ENCODE peak calls at places on chromosomes 6 and 20, in five cellular contexts. One of them, this sample, is unnamed. For H3K4me1, the result is how much of the 10 kb centered on the place peaks cover.

GRCh38 chr20:63441777-63442493 is 30.5 kb downstream of the KCNQ2 start:
- DNase-seq in uterus: no peak
- DNase-seq in CD8-positive, alpha-beta T cell: peak
- DNase-seq in Caco-2: no peak
- DNase-seq in upper lobe of left lung: peak
- DNase-seq in this sample: peak

GRCh38 chr20:9025643-9026042 is 43.2 kb upstream of the PLCB4 start:
- DNase-seq in upper lobe of left lung: no peak
- DNase-seq in uterus: no peak
- DNase-seq in Caco-2: no peak
- DNase-seq in CD8-positive, alpha-beta T cell: no peak
- DNase-seq in this sample: no peak

GRCh38 chr6:71333700-71334099 is 45.1 kb downstream of the OGFRL1 start:
- DNase-seq in uterus: no peak
- DNase-seq in Caco-2: no peak
- DNase-seq in upper lobe of left lung: peak
- DNase-seq in CD8-positive, alpha-beta T cell: no peak
- DNase-seq in this sample: no peak

GRCh38 chr6:142500265-142500786 is 198.5 kb downstream of the ADGRG6 start:
- DNase-seq in upper lobe of left lung: no peak
- DNase-seq in uterus: no peak
- DNase-seq in CD8-positive, alpha-beta T cell: no peak
- DNase-seq in Caco-2: no peak
- DNase-seq in this sample: no peak

GRCh38 chr20:61537239-61537638 is 285.2 kb downstream of the CDH4 start:
- DNase-seq in CD8-positive, alpha-beta T cell: no peak
- DNase-seq in uterus: no peak
- DNase-seq in upper lobe of left lung: no peak
- DNase-seq in Caco-2: no peak
- DNase-seq in this sample: no peak

GRCh38 chr20:38452880-38453624 is 17.9 kb upstream of the SNHG17 start:
- DNase-seq in CD8-positive, alpha-beta T cell: no peak
- DNase-seq in upper lobe of left lung: no peak
- DNase-seq in uterus: no peak
- DNase-seq in Caco-2: peak
- DNase-seq in this sample: peak

GRCh38 chr6:11650711-11651110 is 113.2 kb downstream of the TMEM170B start:
- DNase-seq in uterus: no peak
- DNase-seq in Caco-2: no peak
- DNase-seq in CD8-positive, alpha-beta T cell: no peak
- DNase-seq in upper lobe of left lung: no peak
- DNase-seq in this sample: no peak

GRCh38 chr20:50478162-50479036 is 31.8 kb upstream of the PTPN1 start:
- DNase-seq in upper lobe of left lung: peak
- DNase-seq in CD8-positive, alpha-beta T cell: peak
- DNase-seq in uterus: peak
- DNase-seq in Caco-2: peak
- DNase-seq in this sample: peak

GRCh38 chr6:121434037-121434770 is 1.2 kb upstream of the GJA1 start:
- DNase-seq in upper lobe of left lung: no peak
- DNase-seq in uterus: peak
- DNase-seq in Caco-2: no peak
- DNase-seq in CD8-positive, alpha-beta T cell: no peak
- DNase-seq in this sample: no peak

GRCh38 chr6:13268914-13269532 is 59.3 kb downstream of the TBC1D7 start:
- DNase-seq in Caco-2: peak
- DNase-seq in CD8-positive, alpha-beta T cell: no peak
- DNase-seq in uterus: no peak
- DNase-seq in upper lobe of left lung: no peak
- DNase-seq in this sample: no peak

GRCh38 chr6:11366934-11367637 is 134.6 kb upstream of the NEDD9 start:
- DNase-seq in Caco-2: no peak
- DNase-seq in upper lobe of left lung: no peak
- DNase-seq in uterus: no peak
- DNase-seq in CD8-positive, alpha-beta T cell: no peak
- DNase-seq in this sample: no peak

GRCh38 chr20:39775110-39775509 is 813.0 kb downstream of the DHX35 start:
- DNase-seq in CD8-positive, alpha-beta T cell: no peak
- DNase-seq in Caco-2: no peak
- DNase-seq in upper lobe of left lung: peak
- DNase-seq in uterus: peak
- DNase-seq in this sample: no peak

DNA sequence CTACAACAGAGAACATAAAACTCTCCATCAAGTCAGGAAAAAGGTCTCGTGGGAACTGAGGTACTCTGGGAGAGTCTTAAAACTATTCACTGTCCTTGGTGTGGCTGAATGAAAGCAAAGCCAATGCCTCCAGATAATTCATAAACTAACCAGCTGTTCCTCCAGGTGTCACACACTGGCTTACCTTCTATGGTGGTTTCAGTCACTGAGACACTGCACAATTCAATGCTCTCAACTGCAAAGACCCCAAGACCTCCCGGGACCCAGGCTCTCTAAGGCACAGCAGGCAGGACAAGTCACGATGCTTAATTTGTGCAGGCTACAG is 100.8 kb downstream of the GMPR start:
- DNase-seq in CD8-positive, alpha-beta T cell: no peak
- DNase-seq in uterus: no peak
- DNase-seq in upper lobe of left lung: no peak
- DNase-seq in Caco-2: no peak
- DNase-seq in this sample: no peak
- H3K4me1 ChIP-seq in CD8-positive, alpha-beta T cell: under half
- H3K4me1 ChIP-seq in uterus: under half
- H3K4me1 ChIP-seq in upper lobe of left lung: under half
- H3K4me1 ChIP-seq in Caco-2: under half
- H3K4me1 ChIP-seq in this sample: under half

DNA sequence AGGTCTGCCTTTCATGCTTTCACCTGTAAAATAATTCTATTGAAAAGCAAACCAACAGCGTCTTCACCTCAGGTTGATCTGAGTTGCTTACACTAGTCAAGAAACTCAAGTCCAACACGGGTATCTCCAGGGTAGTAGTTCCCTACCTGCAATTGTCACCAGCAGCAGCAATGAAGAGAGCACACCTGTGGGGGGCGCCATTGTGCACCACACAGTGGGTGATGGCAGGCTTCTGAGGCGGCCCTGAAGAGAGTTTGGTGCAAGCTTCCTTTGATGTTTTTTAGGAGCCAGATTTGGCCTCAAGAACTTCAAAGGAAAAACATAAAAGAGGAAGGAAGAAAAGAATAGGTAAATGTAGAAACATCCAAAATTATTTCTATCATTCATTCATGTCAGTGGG is 45.1 kb downstream of the KIAA0319 start:
- DNase-seq in Caco-2: no peak
- DNase-seq in upper lobe of left lung: no peak
- DNase-seq in uterus: no peak
- DNase-seq in CD8-positive, alpha-beta T cell: no peak
- DNase-seq in this sample: no peak
- H3K4me1 ChIP-seq in Caco-2: under half
- H3K4me1 ChIP-seq in upper lobe of left lung: under half
- H3K4me1 ChIP-seq in uterus: under half
- H3K4me1 ChIP-seq in CD8-positive, alpha-beta T cell: under half
- H3K4me1 ChIP-seq in this sample: under half

GRCh38 chr6:110332281-110332680 is 25.9 kb downstream of the METTL24 start:
- DNase-seq in CD8-positive, alpha-beta T cell: no peak
- DNase-seq in uterus: no peak
- DNase-seq in upper lobe of left lung: no peak
- DNase-seq in Caco-2: no peak
- DNase-seq in this sample: no peak
- H3K4me1 ChIP-seq in CD8-positive, alpha-beta T cell: under half
- H3K4me1 ChIP-seq in uterus: under half
- H3K4me1 ChIP-seq in upper lobe of left lung: under half
- H3K4me1 ChIP-seq in Caco-2: under half
- H3K4me1 ChIP-seq in this sample: under half

DNA sequence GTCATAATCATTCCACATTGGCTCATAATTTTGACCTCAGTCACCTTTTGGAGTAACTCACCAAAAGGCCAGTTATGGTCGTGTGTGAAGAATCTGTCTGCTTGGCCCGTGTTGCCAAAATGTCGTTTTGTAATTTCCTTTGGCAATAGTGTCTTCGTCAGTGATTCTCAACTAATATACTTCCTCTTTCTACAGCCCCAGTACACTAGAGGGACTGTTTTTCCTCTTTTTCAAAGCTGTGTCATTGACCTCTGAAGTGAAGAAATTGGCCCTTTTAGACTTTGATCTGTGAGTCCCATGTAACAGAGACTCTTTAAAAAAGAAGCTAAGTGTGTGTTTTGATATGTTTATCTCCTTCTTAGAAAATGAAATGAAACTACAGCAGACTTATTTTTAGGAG is 5.2 kb downstream of the FOXO3 start:
- DNase-seq in uterus: peak
- DNase-seq in upper lobe of left lung: peak
- DNase-seq in Caco-2: no peak
- DNase-seq in CD8-positive, alpha-beta T cell: no peak
- DNase-seq in this sample: peak
- H3K4me1 ChIP-seq in uterus: under half
- H3K4me1 ChIP-seq in upper lobe of left lung: half or more
- H3K4me1 ChIP-seq in Caco-2: under half
- H3K4me1 ChIP-seq in CD8-positive, alpha-beta T cell: under half
- H3K4me1 ChIP-seq in this sample: under half

GRCh38 chr6:30544666-30545272 is 11.5 kb downstream of the GNL1 start:
- DNase-seq in uterus: no peak
- DNase-seq in CD8-positive, alpha-beta T cell: no peak
- DNase-seq in upper lobe of left lung: no peak
- DNase-seq in Caco-2: no peak
- DNase-seq in this sample: peak
- H3K4me1 ChIP-seq in uterus: under half
- H3K4me1 ChIP-seq in CD8-positive, alpha-beta T cell: under half
- H3K4me1 ChIP-seq in upper lobe of left lung: under half
- H3K4me1 ChIP-seq in Caco-2: under half
- H3K4me1 ChIP-seq in this sample: under half

DNA sequence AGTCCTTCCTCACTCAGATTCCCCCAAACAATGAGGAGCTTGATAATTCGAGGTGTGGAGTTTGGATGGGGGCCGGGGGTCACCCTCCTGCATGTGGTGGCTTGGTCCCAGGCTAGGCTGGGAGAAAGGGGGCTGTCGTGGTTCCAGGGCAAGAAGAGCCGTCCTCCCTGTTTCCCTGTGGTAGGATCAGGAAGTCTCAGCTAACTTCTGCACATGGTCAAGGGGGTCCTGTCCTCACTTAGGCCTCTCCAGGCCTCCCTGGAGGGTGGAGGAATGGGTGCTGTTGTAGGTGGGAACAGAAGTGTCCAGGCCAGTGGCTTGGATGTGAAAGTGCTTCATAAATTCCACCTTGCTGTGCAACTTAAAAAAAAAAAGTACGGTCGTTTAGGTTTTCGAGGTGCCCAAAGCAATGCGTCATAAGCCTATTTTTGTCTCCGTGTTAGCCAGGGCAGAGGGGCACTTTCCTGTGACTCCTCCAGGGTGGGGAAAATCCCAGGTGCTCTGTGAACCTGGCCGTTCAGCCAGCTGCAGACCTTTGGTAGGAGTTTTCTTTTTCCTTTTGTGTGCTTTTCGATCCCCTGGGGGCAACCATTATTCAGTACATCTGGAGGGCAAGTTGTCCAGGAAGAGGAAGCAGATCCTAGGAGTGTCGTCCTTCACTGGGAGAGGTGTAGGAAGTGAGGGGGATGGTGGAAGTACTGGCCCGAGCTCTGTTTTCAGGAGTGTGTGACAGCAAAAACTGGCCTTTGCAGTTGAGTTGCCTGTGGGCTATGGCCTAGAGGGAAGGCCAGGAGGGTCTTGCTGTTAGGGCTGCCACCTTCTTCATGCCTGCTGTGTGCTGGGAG is 9.6 kb downstream of the IGF2R start:
- DNase-seq in upper lobe of left lung: peak
- DNase-seq in CD8-positive, alpha-beta T cell: peak
- DNase-seq in Caco-2: no peak
- DNase-seq in uterus: no peak
- DNase-seq in this sample: peak
- H3K4me1 ChIP-seq in upper lobe of left lung: half or more
- H3K4me1 ChIP-seq in CD8-positive, alpha-beta T cell: half or more
- H3K4me1 ChIP-seq in Caco-2: under half
- H3K4me1 ChIP-seq in uterus: under half
- H3K4me1 ChIP-seq in this sample: under half

DNA sequence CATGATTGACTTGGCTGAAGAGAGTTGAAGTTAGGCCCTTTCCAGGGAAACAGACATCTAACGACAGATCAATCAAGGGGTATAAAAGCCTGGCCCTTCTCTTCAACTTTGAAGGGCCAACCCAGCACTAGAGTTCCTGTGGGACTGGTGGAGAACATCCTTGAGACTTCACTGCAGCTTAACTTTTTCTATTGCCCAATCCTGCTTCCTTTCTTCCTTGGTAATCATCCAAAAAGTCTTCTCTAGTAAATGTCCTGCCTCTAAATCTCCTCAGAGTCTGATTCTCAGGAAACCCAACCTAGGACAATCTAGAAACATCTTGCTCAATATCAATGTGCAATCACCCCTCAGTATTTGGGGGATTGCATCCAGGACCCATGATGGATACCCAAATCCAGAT is 1.9 kb downstream of the MKKS start:
- DNase-seq in upper lobe of left lung: no peak
- DNase-seq in uterus: no peak
- DNase-seq in Caco-2: no peak
- DNase-seq in CD8-positive, alpha-beta T cell: no peak
- DNase-seq in this sample: no peak
- H3K4me1 ChIP-seq in upper lobe of left lung: under half
- H3K4me1 ChIP-seq in uterus: under half
- H3K4me1 ChIP-seq in Caco-2: under half
- H3K4me1 ChIP-seq in CD8-positive, alpha-beta T cell: under half
- H3K4me1 ChIP-seq in this sample: under half

DNA sequence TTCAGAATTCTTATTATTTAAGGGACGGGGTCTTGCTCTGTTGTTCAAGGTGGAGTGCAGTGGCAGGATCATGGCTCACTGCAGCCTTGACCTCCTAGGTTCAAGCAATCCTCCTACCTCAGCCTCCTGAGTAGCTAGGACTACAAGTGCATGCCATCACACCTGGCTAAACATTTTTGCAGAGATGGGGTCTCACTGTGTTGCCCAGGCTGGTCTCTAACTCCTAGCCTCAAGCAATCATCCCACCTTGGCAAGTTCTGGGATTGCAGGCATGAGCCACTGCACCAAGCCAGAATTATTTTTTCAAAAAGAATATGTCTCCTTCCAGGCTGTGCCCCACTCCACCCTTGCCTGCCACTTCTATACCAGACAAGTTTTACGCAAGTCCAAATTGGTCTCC is 190.1 kb upstream of the SUPT3H start:
- DNase-seq in Caco-2: no peak
- DNase-seq in uterus: no peak
- DNase-seq in CD8-positive, alpha-beta T cell: no peak
- DNase-seq in upper lobe of left lung: no peak
- DNase-seq in this sample: no peak
- H3K4me1 ChIP-seq in Caco-2: under half
- H3K4me1 ChIP-seq in uterus: under half
- H3K4me1 ChIP-seq in CD8-positive, alpha-beta T cell: under half
- H3K4me1 ChIP-seq in upper lobe of left lung: under half
- H3K4me1 ChIP-seq in this sample: under half

DNA sequence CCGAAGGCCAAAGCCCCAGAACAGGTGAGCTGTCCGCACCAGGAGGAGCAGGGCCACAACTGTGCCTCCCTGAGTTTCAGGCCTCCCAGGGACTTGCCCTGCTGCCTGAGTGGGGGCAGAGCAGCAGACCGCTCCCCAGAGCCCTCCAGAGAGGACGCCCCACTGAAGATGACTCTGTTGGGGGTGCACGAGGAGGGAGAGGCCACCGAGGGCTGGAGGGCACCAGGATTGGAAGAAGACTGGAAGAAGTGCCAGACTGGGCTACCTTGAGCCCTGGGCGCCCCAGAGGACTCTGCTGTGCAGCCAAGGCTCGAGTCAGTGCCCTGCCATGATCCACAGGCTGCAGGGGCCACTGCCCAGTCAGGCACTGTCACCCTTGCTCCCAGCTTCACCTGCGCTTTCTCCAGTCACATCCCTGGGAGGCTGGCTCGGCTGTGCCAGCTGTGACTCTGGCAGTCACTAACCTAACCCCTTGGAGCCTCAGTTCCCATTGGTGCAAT is 11.3 kb downstream of the CST7 start:
- DNase-seq in Caco-2: no peak
- DNase-seq in uterus: no peak
- DNase-seq in upper lobe of left lung: no peak
- DNase-seq in CD8-positive, alpha-beta T cell: no peak
- DNase-seq in this sample: no peak
- H3K4me1 ChIP-seq in Caco-2: under half
- H3K4me1 ChIP-seq in uterus: under half
- H3K4me1 ChIP-seq in upper lobe of left lung: under half
- H3K4me1 ChIP-seq in CD8-positive, alpha-beta T cell: under half
- H3K4me1 ChIP-seq in this sample: under half

This sample was measured in small intestine.